ENCODE peak calls at places on chromosomes 2 and 18, in nine cellular contexts. V is psoas muscle; B is tibial artery; F is uterus; C is colonic mucosa; Y is heart right ventricle; N is adrenal gland; Q is aorta; H is naive thymus-derived CD4-positive, alpha-beta T cell. E is an unnamed sample. For H3K36me3 and H3K9me3, the result is how much of the 10 kb centered on the place peaks cover.

GRCh38 chr18:6487968-6488367 is 73.3 kb upstream of the L3MBTL4 start:
- DNase-seq in Y (no peak), Q (no peak), V (no peak), F (no peak), N (no peak), C (no peak), H (no peak), B (no peak), E (no peak)

GRCh38 chr18:323253-323622 is 55.4 kb upstream of the THOC1 start:
- DNase-seq in F (no peak), N (no peak), Y (no peak), H (no peak), V (no peak), C (no peak), B (no peak), Q (no peak), E (no peak)

GRCh38 chr18:57428221-57429150 is 6.7 kb upstream of the ONECUT2 start:
- DNase-seq in F (no peak), Y (no peak), H (no peak), B (no peak), Q (no peak), C (no peak), N (no peak), V (no peak), E (no peak)

GRCh38 chr2:8926356-8926755 is 77.1 kb downstream of the MBOAT2 start:
- DNase-seq in Y (no peak), N (no peak), F (no peak), H (no peak), Q (no peak), V (no peak), B (no peak), C (no peak), E (no peak)

GRCh38 chr18:77101410-77102245 is 31.0 kb downstream of the MBP start:
- DNase-seq in H (peak), Y (peak), V (peak), Q (peak), C (peak), B (peak), F (peak), N (peak), E (peak)

GRCh38 chr2:41580806-41581205 is 467.0 kb upstream of the PKDCC start:
- DNase-seq in Q (no peak), N (no peak), V (no peak), F (no peak), C (no peak), H (no peak), B (no peak), Y (no peak), E (no peak)

GRCh38 chr2:143553261-143553660 is 424.0 kb downstream of the ARHGAP15 start:
- DNase-seq in F (no peak), Y (no peak), H (no peak), N (no peak), C (no peak), B (no peak), Q (no peak), V (no peak), E (no peak)

GRCh38 chr2:182642328-182642727 is 73.7 kb upstream of the DNAJC10 start:
- DNase-seq in F (peak), C (peak), H (no peak), B (peak), N (peak), V (peak), Y (peak), Q (peak), E (peak)

GRCh38 chr2:6526093-6526824 is 339.4 kb downstream of the CMPK2 start:
- DNase-seq in H (no peak), B (no peak), Y (no peak), C (no peak), Q (no peak), V (no peak), F (no peak), N (no peak), E (no peak)

GRCh38 chr2:113906647-113907046 is 16.8 kb downstream of the ACTR3 start:
- DNase-seq in F (no peak), Y (no peak), H (no peak), N (no peak), V (no peak), Q (no peak), C (no peak), B (no peak), E (no peak)
- H3K36me3 ChIP-seq in F (under half), Y (under half), H (under half), N (under half), V (under half), Q (under half), C (under half), B (under half), E (under half)

GRCh38 chr2:207895236-207895860 is 125.6 kb upstream of the FZD5 start:
- DNase-seq in V (no peak), B (no peak), H (no peak), F (no peak), Q (no peak), Y (no peak), N (no peak), C (peak), E (no peak)
- H3K27ac ChIP-seq in V (no peak), B (no peak), H (no peak), F (no peak), Q (no peak), Y (no peak), N (no peak), C (peak), E (no peak)

GRCh38 chr2:31457651-31458050 is 43.1 kb upstream of the XDH start:
- DNase-seq in F (no peak), V (no peak), H (no peak), N (no peak), B (no peak), Q (no peak), C (no peak), Y (no peak), E (no peak)
- H3K9me3 ChIP-seq in F (under half), V (under half), H (under half), N (under half), B (under half), Q (under half), C (under half), Y (under half), E (under half)

GRCh38 chr2:159445307-159445706 is 158.8 kb upstream of the WDSUB1 start:
- DNase-seq in F (no peak), V (no peak), H (no peak), C (no peak), B (no peak), Q (no peak), Y (no peak), N (no peak), E (no peak)
- H3K36me3 ChIP-seq in F (under half), V (half or more), H (under half), C (under half), B (under half), Q (under half), Y (under half), N (under half), E (half or more)

DNA sequence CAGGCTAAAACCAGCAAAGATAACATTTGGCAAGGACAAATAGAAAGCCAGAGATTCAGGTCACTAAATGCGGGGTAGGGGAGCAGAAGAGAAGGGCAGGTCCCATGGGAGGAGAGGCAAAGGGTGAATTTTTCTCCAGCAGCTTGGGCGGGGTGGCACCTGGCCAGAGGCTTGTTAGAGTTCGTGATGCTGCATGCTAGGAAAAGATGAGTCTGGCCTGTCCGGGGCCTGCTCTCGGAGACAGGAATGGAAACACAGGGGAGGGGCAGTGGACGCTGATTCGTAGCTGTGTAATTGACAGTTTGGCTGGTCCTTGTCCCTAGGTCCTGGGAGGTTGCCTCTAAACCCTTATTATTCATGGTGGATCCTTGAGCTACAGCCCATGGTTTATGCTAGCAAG is 44.7 kb downstream of the CYP27C1 start:
- DNase-seq in H (no peak), N (peak), V (peak), Y (peak), B (no peak), F (peak), Q (peak), C (peak), E (peak)
- H3K27ac ChIP-seq in H (no peak), N (peak), V (peak), Y (peak), B (no peak), F (peak), Q (no peak), C (peak), E (peak)

DNA sequence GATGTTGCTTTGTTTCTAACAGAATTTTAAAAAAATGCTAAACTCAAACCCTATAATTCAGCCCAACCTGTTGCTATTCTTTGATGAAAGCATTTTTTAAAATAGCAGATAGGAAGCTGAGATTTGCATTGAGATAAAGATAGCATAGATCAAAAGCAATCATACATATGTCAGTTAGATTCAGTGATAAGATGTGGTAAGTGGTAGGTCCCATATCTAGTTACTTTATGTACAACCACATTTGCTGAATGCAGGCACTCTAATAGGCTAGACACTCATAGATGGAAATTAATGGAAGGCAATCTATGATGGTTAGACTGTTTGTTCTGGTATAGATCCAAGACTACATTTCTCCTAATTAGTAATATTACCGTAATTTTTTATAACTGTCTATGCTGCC is 27.2 kb upstream of the C1D start:
- DNase-seq in Y (no peak), Q (no peak), N (no peak), B (no peak), F (no peak), V (no peak), C (no peak), H (no peak), E (no peak)
- H3K9me3 ChIP-seq in Y (under half), Q (under half), N (under half), B (under half), F (under half), V (under half), C (under half), H (under half), E (under half)